ENCODE peak calls at places on chromosomes 7 and 10, in ten cellular contexts. One of them, this sample, is unnamed. For H3K36me3 and H3K4me1, the result is how much of the 10 kb centered on the place peaks cover.

GRCh38 chr7:107860241-107860961 is 30.6 kb upstream of the DLD start:
- DNase-seq in CD4-positive, alpha-beta memory T cell: no peak
- DNase-seq in CD8-positive, alpha-beta memory T cell: no peak
- DNase-seq in HCT116: no peak
- DNase-seq in uterus: no peak
- DNase-seq in SJSA1: no peak
- DNase-seq in tibial artery: no peak
- DNase-seq in PC-9: no peak
- DNase-seq in ovary: no peak
- DNase-seq in astrocyte: no peak
- DNase-seq in this sample: no peak

GRCh38 chr7:16753932-16754571 is 497 bp downstream of the TSPAN13 start:
- DNase-seq in CD4-positive, alpha-beta memory T cell: no peak
- DNase-seq in CD8-positive, alpha-beta memory T cell: no peak
- DNase-seq in HCT116: no peak
- DNase-seq in uterus: no peak
- DNase-seq in SJSA1: peak
- DNase-seq in tibial artery: no peak
- DNase-seq in PC-9: no peak
- DNase-seq in ovary: no peak
- DNase-seq in astrocyte: peak
- DNase-seq in this sample: no peak

GRCh38 chr7:92963599-92963998 is 127.2 kb upstream of the CDK6 start:
- DNase-seq in CD4-positive, alpha-beta memory T cell: no peak
- DNase-seq in CD8-positive, alpha-beta memory T cell: no peak
- DNase-seq in HCT116: no peak
- DNase-seq in uterus: no peak
- DNase-seq in SJSA1: no peak
- DNase-seq in tibial artery: no peak
- DNase-seq in PC-9: no peak
- DNase-seq in ovary: no peak
- DNase-seq in astrocyte: no peak
- DNase-seq in this sample: no peak

GRCh38 chr7:13336227-13336626 is 648.8 kb downstream of the ARL4A start:
- DNase-seq in CD4-positive, alpha-beta memory T cell: no peak
- DNase-seq in CD8-positive, alpha-beta memory T cell: no peak
- DNase-seq in HCT116: no peak
- DNase-seq in uterus: no peak
- DNase-seq in SJSA1: no peak
- DNase-seq in tibial artery: no peak
- DNase-seq in PC-9: no peak
- DNase-seq in ovary: no peak
- DNase-seq in astrocyte: peak
- DNase-seq in this sample: no peak

GRCh38 chr10:114648368-114648767 is 9.7 kb downstream of the ABLIM1 start:
- DNase-seq in CD4-positive, alpha-beta memory T cell: no peak
- DNase-seq in CD8-positive, alpha-beta memory T cell: no peak
- DNase-seq in HCT116: no peak
- DNase-seq in uterus: no peak
- DNase-seq in SJSA1: peak
- DNase-seq in tibial artery: no peak
- DNase-seq in PC-9: peak
- DNase-seq in ovary: no peak
- DNase-seq in astrocyte: peak
- DNase-seq in this sample: no peak

GRCh38 chr10:52488606-52489485 is 174.8 kb downstream of the DKK1 start:
- DNase-seq in CD4-positive, alpha-beta memory T cell: no peak
- DNase-seq in CD8-positive, alpha-beta memory T cell: no peak
- DNase-seq in HCT116: no peak
- DNase-seq in uterus: no peak
- DNase-seq in SJSA1: peak
- DNase-seq in tibial artery: no peak
- DNase-seq in PC-9: no peak
- DNase-seq in ovary: no peak
- DNase-seq in astrocyte: peak
- DNase-seq in this sample: no peak

GRCh38 chr7:19091871-19092270 is 25.6 kb downstream of the TWIST1 start:
- DNase-seq in CD4-positive, alpha-beta memory T cell: no peak
- DNase-seq in CD8-positive, alpha-beta memory T cell: no peak
- DNase-seq in HCT116: no peak
- DNase-seq in uterus: no peak
- DNase-seq in SJSA1: peak
- DNase-seq in tibial artery: no peak
- DNase-seq in PC-9: no peak
- DNase-seq in ovary: no peak
- DNase-seq in astrocyte: no peak
- DNase-seq in this sample: no peak

GRCh38 chr7:47104206-47104549 is 477.7 kb downstream of the TNS3 start:
- DNase-seq in CD4-positive, alpha-beta memory T cell: no peak
- DNase-seq in CD8-positive, alpha-beta memory T cell: no peak
- DNase-seq in HCT116: no peak
- DNase-seq in uterus: no peak
- DNase-seq in SJSA1: no peak
- DNase-seq in tibial artery: no peak
- DNase-seq in PC-9: no peak
- DNase-seq in ovary: no peak
- DNase-seq in astrocyte: no peak
- DNase-seq in this sample: no peak

GRCh38 chr10:35379226-35380137 is 43.2 kb downstream of the CCNY start:
- DNase-seq in CD4-positive, alpha-beta memory T cell: no peak
- DNase-seq in CD8-positive, alpha-beta memory T cell: no peak
- DNase-seq in HCT116: no peak
- DNase-seq in uterus: no peak
- DNase-seq in SJSA1: no peak
- DNase-seq in tibial artery: peak
- DNase-seq in PC-9: no peak
- DNase-seq in ovary: no peak
- DNase-seq in astrocyte: peak
- DNase-seq in this sample: no peak

GRCh38 chr7:29287366-29287765 is 92.8 kb downstream of the CHN2 start:
- DNase-seq in CD4-positive, alpha-beta memory T cell: no peak
- DNase-seq in CD8-positive, alpha-beta memory T cell: no peak
- DNase-seq in HCT116: peak
- DNase-seq in uterus: no peak
- DNase-seq in SJSA1: peak
- DNase-seq in tibial artery: no peak
- DNase-seq in PC-9: peak
- DNase-seq in ovary: no peak
- DNase-seq in astrocyte: peak
- DNase-seq in this sample: no peak

GRCh38 chr10:80283119-80283518 is 6.3 kb downstream of the MAT1A start:
- DNase-seq in CD4-positive, alpha-beta memory T cell: no peak
- DNase-seq in CD8-positive, alpha-beta memory T cell: no peak
- DNase-seq in HCT116: no peak
- DNase-seq in uterus: no peak
- DNase-seq in SJSA1: no peak
- DNase-seq in tibial artery: no peak
- DNase-seq in PC-9: no peak
- DNase-seq in ovary: no peak
- DNase-seq in astrocyte: no peak
- DNase-seq in this sample: no peak

GRCh38 chr10:107994621-107995274 is 830.2 kb upstream of the SORCS1 start:
- DNase-seq in CD4-positive, alpha-beta memory T cell: no peak
- DNase-seq in CD8-positive, alpha-beta memory T cell: no peak
- DNase-seq in HCT116: no peak
- DNase-seq in uterus: no peak
- DNase-seq in SJSA1: no peak
- DNase-seq in tibial artery: no peak
- DNase-seq in PC-9: no peak
- DNase-seq in ovary: no peak
- DNase-seq in astrocyte: no peak
- DNase-seq in this sample: no peak

GRCh38 chr10:4353059-4353655 is 472.9 kb upstream of the AKR1E2 start:
- DNase-seq in CD4-positive, alpha-beta memory T cell: no peak
- DNase-seq in CD8-positive, alpha-beta memory T cell: no peak
- DNase-seq in HCT116: no peak
- DNase-seq in uterus: peak
- DNase-seq in SJSA1: no peak
- DNase-seq in tibial artery: no peak
- DNase-seq in PC-9: no peak
- DNase-seq in ovary: no peak
- DNase-seq in astrocyte: peak
- DNase-seq in this sample: no peak

GRCh38 chr7:114916261-114916892 is 5.5 kb upstream of the MDFIC start:
- DNase-seq in CD4-positive, alpha-beta memory T cell: no peak
- DNase-seq in CD8-positive, alpha-beta memory T cell: no peak
- DNase-seq in HCT116: no peak
- DNase-seq in uterus: no peak
- DNase-seq in SJSA1: no peak
- DNase-seq in tibial artery: no peak
- DNase-seq in PC-9: no peak
- DNase-seq in ovary: no peak
- DNase-seq in astrocyte: no peak
- DNase-seq in this sample: no peak

GRCh38 chr7:14321947-14322346 is 332.5 kb upstream of the ETV1 start:
- DNase-seq in CD4-positive, alpha-beta memory T cell: no peak
- DNase-seq in CD8-positive, alpha-beta memory T cell: no peak
- DNase-seq in HCT116: no peak
- DNase-seq in uterus: no peak
- DNase-seq in SJSA1: no peak
- DNase-seq in tibial artery: no peak
- DNase-seq in PC-9: no peak
- DNase-seq in ovary: no peak
- DNase-seq in astrocyte: no peak
- DNase-seq in this sample: no peak

GRCh38 chr10:97498841-97499560 is at the start of gene UBTD1:
- DNase-seq in CD4-positive, alpha-beta memory T cell: no peak
- DNase-seq in CD8-positive, alpha-beta memory T cell: no peak
- DNase-seq in HCT116: no peak
- DNase-seq in uterus: no peak
- DNase-seq in SJSA1: no peak
- DNase-seq in tibial artery: peak
- DNase-seq in PC-9: no peak
- DNase-seq in ovary: peak
- DNase-seq in astrocyte: peak
- DNase-seq in this sample: peak

GRCh38 chr7:55983537-55983936 is 19.2 kb downstream of the NIPSNAP2 start:
- DNase-seq in CD4-positive, alpha-beta memory T cell: no peak
- DNase-seq in CD8-positive, alpha-beta memory T cell: no peak
- DNase-seq in HCT116: no peak
- DNase-seq in uterus: no peak
- DNase-seq in SJSA1: no peak
- DNase-seq in tibial artery: no peak
- DNase-seq in PC-9: no peak
- DNase-seq in ovary: no peak
- DNase-seq in astrocyte: no peak
- DNase-seq in this sample: no peak
- H3K36me3 ChIP-seq in CD4-positive, alpha-beta memory T cell: under half
- H3K36me3 ChIP-seq in CD8-positive, alpha-beta memory T cell: under half
- H3K36me3 ChIP-seq in HCT116: under half
- H3K36me3 ChIP-seq in uterus: under half
- H3K36me3 ChIP-seq in SJSA1: half or more
- H3K36me3 ChIP-seq in tibial artery: half or more
- H3K36me3 ChIP-seq in PC-9: half or more
- H3K36me3 ChIP-seq in ovary: under half
- H3K36me3 ChIP-seq in astrocyte: half or more
- H3K36me3 ChIP-seq in this sample: under half

DNA sequence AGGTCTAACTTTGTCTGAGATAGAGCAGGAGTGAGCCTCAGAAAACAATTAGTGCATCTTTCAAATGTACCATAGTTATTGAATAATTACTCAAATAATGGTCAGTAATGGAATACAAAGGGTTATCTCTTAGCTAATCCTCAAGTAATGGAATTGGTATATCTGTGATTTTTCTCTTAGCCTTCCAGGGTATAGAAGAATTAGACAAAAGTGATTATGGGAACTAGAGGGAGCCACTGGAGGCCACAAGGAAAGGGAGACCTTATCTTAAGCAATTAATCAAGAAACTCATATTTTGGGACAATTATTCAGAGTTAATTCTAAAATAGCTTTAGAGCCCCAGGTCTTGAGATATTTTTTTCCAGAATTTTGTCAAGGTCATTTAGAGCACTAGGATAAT is 110.0 kb upstream of the GATA3 start:
- DNase-seq in CD4-positive, alpha-beta memory T cell: no peak
- DNase-seq in CD8-positive, alpha-beta memory T cell: no peak
- DNase-seq in HCT116: no peak
- DNase-seq in uterus: no peak
- DNase-seq in SJSA1: no peak
- DNase-seq in tibial artery: no peak
- DNase-seq in PC-9: no peak
- DNase-seq in ovary: no peak
- DNase-seq in astrocyte: no peak
- DNase-seq in this sample: no peak
- H3K4me3 ChIP-seq in CD4-positive, alpha-beta memory T cell: no peak
- H3K4me3 ChIP-seq in CD8-positive, alpha-beta memory T cell: no peak
- H3K4me3 ChIP-seq in HCT116: no peak
- H3K4me3 ChIP-seq in uterus: no peak
- H3K4me3 ChIP-seq in SJSA1: no peak
- H3K4me3 ChIP-seq in tibial artery: no peak
- H3K4me3 ChIP-seq in PC-9: no peak
- H3K4me3 ChIP-seq in ovary: no peak
- H3K4me3 ChIP-seq in astrocyte: no peak
- H3K4me3 ChIP-seq in this sample: no peak

GRCh38 chr10:126312167-126312566 is 76.1 kb downstream of the ADAM12 start:
- DNase-seq in CD4-positive, alpha-beta memory T cell: no peak
- DNase-seq in CD8-positive, alpha-beta memory T cell: no peak
- DNase-seq in HCT116: no peak
- DNase-seq in uterus: no peak
- DNase-seq in SJSA1: no peak
- DNase-seq in tibial artery: no peak
- DNase-seq in PC-9: no peak
- DNase-seq in ovary: no peak
- DNase-seq in astrocyte: no peak
- DNase-seq in this sample: no peak
- H3K4me1 ChIP-seq in CD4-positive, alpha-beta memory T cell: under half
- H3K4me1 ChIP-seq in CD8-positive, alpha-beta memory T cell: under half
- H3K4me1 ChIP-seq in HCT116: under half
- H3K4me1 ChIP-seq in uterus: under half
- H3K4me1 ChIP-seq in SJSA1: under half
- H3K4me1 ChIP-seq in tibial artery: under half
- H3K4me1 ChIP-seq in PC-9: under half
- H3K4me1 ChIP-seq in ovary: under half
- H3K4me1 ChIP-seq in astrocyte: under half
- H3K4me1 ChIP-seq in this sample: under half

GRCh38 chr7:74228951-74229900 is 19.4 kb downstream of the LAT2 start:
- DNase-seq in CD4-positive, alpha-beta memory T cell: no peak
- DNase-seq in CD8-positive, alpha-beta memory T cell: no peak
- DNase-seq in HCT116: no peak
- DNase-seq in uterus: no peak
- DNase-seq in SJSA1: no peak
- DNase-seq in tibial artery: no peak
- DNase-seq in PC-9: no peak
- DNase-seq in ovary: no peak
- DNase-seq in astrocyte: no peak
- DNase-seq in this sample: no peak
- H3K36me3 ChIP-seq in CD4-positive, alpha-beta memory T cell: under half
- H3K36me3 ChIP-seq in CD8-positive, alpha-beta memory T cell: under half
- H3K36me3 ChIP-seq in HCT116: under half
- H3K36me3 ChIP-seq in uterus: under half
- H3K36me3 ChIP-seq in SJSA1: half or more
- H3K36me3 ChIP-seq in tibial artery: half or more
- H3K36me3 ChIP-seq in PC-9: under half
- H3K36me3 ChIP-seq in ovary: under half
- H3K36me3 ChIP-seq in astrocyte: under half
- H3K36me3 ChIP-seq in this sample: under half

GRCh38 chr10:122675278-122675677 is 24.4 kb downstream of the C10orf120 start:
- DNase-seq in CD4-positive, alpha-beta memory T cell: no peak
- DNase-seq in CD8-positive, alpha-beta memory T cell: no peak
- DNase-seq in HCT116: no peak
- DNase-seq in uterus: no peak
- DNase-seq in SJSA1: no peak
- DNase-seq in tibial artery: no peak
- DNase-seq in PC-9: no peak
- DNase-seq in ovary: no peak
- DNase-seq in astrocyte: no peak
- DNase-seq in this sample: no peak
- H3K4me3 ChIP-seq in CD4-positive, alpha-beta memory T cell: no peak
- H3K4me3 ChIP-seq in CD8-positive, alpha-beta memory T cell: no peak
- H3K4me3 ChIP-seq in HCT116: no peak
- H3K4me3 ChIP-seq in uterus: no peak
- H3K4me3 ChIP-seq in SJSA1: no peak
- H3K4me3 ChIP-seq in tibial artery: no peak
- H3K4me3 ChIP-seq in PC-9: no peak
- H3K4me3 ChIP-seq in ovary: no peak
- H3K4me3 ChIP-seq in astrocyte: no peak
- H3K4me3 ChIP-seq in this sample: no peak

This sample was measured in gastrocnemius medialis.